ENCODE peak calls at places on chromosomes 16 and 17, in five cellular contexts. One of them, this sample, is unnamed. For H3K9me3, the result is how much of the 10 kb centered on the place peaks cover.

GRCh38 chr16:74734361-74735161 is 33.9 kb upstream of the MLKL start:
- DNase-seq in Peyer's patch: no peak
- DNase-seq in tibial artery: no peak
- DNase-seq in neuronal stem cell: peak
- DNase-seq in GM23248: peak
- DNase-seq in this sample: no peak

GRCh38 chr16:68073902-68074760 is 11.0 kb upstream of the NFATC3 start:
- DNase-seq in GM23248: no peak
- DNase-seq in tibial artery: no peak
- DNase-seq in Peyer's patch: no peak
- DNase-seq in neuronal stem cell: no peak
- DNase-seq in this sample: no peak

GRCh38 chr17:65556014-65556909 is 5.2 kb downstream of the AXIN2 start:
- DNase-seq in GM23248: peak
- DNase-seq in Peyer's patch: peak
- DNase-seq in neuronal stem cell: peak
- DNase-seq in tibial artery: peak
- DNase-seq in this sample: peak

GRCh38 chr17:42171831-42172230 is 9.1 kb downstream of the KCNH4 start:
- DNase-seq in Peyer's patch: no peak
- DNase-seq in tibial artery: no peak
- DNase-seq in GM23248: no peak
- DNase-seq in neuronal stem cell: no peak
- DNase-seq in this sample: no peak

GRCh38 chr16:9155876-9156275 is 64.4 kb downstream of the HAPSTR1 start:
- DNase-seq in Peyer's patch: no peak
- DNase-seq in GM23248: no peak
- DNase-seq in neuronal stem cell: no peak
- DNase-seq in tibial artery: no peak
- DNase-seq in this sample: no peak

GRCh38 chr16:29819506-29819905 is 756 bp upstream of the MVP start:
- DNase-seq in Peyer's patch: no peak
- DNase-seq in neuronal stem cell: no peak
- DNase-seq in GM23248: no peak
- DNase-seq in tibial artery: no peak
- DNase-seq in this sample: no peak

GRCh38 chr17:2959371-2960130 is 103.9 kb downstream of the OR1D5 start:
- DNase-seq in Peyer's patch: no peak
- DNase-seq in GM23248: no peak
- DNase-seq in neuronal stem cell: no peak
- DNase-seq in tibial artery: no peak
- DNase-seq in this sample: no peak

GRCh38 chr16:89257281-89257731 is 39.8 kb downstream of the ZNF778 start:
- DNase-seq in Peyer's patch: peak
- DNase-seq in GM23248: peak
- DNase-seq in neuronal stem cell: no peak
- DNase-seq in tibial artery: no peak
- DNase-seq in this sample: no peak

GRCh38 chr16:25403852-25404251 is 146.2 kb upstream of the ZKSCAN2 start:
- DNase-seq in Peyer's patch: no peak
- DNase-seq in tibial artery: no peak
- DNase-seq in neuronal stem cell: no peak
- DNase-seq in GM23248: no peak
- DNase-seq in this sample: no peak

GRCh38 chr17:45940826-45941225 is 46.5 kb downstream of the MAPT start:
- DNase-seq in Peyer's patch: no peak
- DNase-seq in GM23248: no peak
- DNase-seq in tibial artery: peak
- DNase-seq in neuronal stem cell: no peak
- DNase-seq in this sample: no peak

GRCh38 chr16:25855818-25856217 is 164.1 kb downstream of the HS3ST4 start:
- DNase-seq in neuronal stem cell: no peak
- DNase-seq in Peyer's patch: no peak
- DNase-seq in tibial artery: no peak
- DNase-seq in GM23248: no peak
- DNase-seq in this sample: peak

GRCh38 chr17:61411114-61411943 is 11.7 kb downstream of the TBX2 start:
- DNase-seq in neuronal stem cell: peak
- DNase-seq in Peyer's patch: peak
- DNase-seq in GM23248: peak
- DNase-seq in tibial artery: peak
- DNase-seq in this sample: no peak

DNA sequence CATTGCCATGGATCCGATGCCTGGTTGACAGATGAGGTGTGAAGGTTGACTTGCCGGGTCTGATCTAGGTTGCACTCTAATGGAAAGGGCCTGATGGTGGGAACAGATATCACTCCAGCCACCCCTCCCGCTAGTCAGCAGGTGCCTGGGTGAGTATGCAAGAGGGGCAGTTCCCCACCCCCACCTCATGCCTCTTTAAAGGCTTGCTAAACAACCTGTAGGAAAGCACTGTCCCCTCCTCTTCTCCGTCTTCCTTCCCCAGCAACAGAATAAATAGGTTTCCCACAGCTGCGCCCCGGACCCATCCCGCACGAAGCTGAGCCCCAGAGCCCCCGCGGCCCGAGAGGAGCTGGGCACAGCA is 746 bp upstream of the TMEM132E start:
- DNase-seq in Peyer's patch: peak
- DNase-seq in GM23248: no peak
- DNase-seq in tibial artery: no peak
- DNase-seq in neuronal stem cell: no peak
- DNase-seq in this sample: no peak
- H3K4me3 ChIP-seq in Peyer's patch: peak
- H3K4me3 ChIP-seq in GM23248: peak
- H3K4me3 ChIP-seq in tibial artery: peak
- H3K4me3 ChIP-seq in neuronal stem cell: no peak
- H3K4me3 ChIP-seq in this sample: no peak

GRCh38 chr16:65815707-65816106 is 550.8 kb upstream of the CDH5 start:
- DNase-seq in tibial artery: no peak
- DNase-seq in GM23248: no peak
- DNase-seq in neuronal stem cell: no peak
- DNase-seq in Peyer's patch: no peak
- DNase-seq in this sample: no peak

GRCh38 chr16:65817066-65817465 is 549.4 kb upstream of the CDH5 start:
- DNase-seq in Peyer's patch: no peak
- DNase-seq in neuronal stem cell: no peak
- DNase-seq in tibial artery: no peak
- DNase-seq in GM23248: no peak
- DNase-seq in this sample: peak

GRCh38 chr16:65816556-65816955 is 549.9 kb upstream of the CDH5 start:
- DNase-seq in GM23248: peak
- DNase-seq in Peyer's patch: no peak
- DNase-seq in neuronal stem cell: no peak
- DNase-seq in tibial artery: no peak
- DNase-seq in this sample: no peak

GRCh38 chr16:65822148-65822547 is 544.3 kb upstream of the CDH5 start:
- DNase-seq in GM23248: no peak
- DNase-seq in Peyer's patch: no peak
- DNase-seq in tibial artery: no peak
- DNase-seq in neuronal stem cell: no peak
- DNase-seq in this sample: no peak

GRCh38 chr16:65817799-65818198 is 548.7 kb upstream of the CDH5 start:
- DNase-seq in GM23248: no peak
- DNase-seq in neuronal stem cell: no peak
- DNase-seq in Peyer's patch: no peak
- DNase-seq in tibial artery: no peak
- DNase-seq in this sample: no peak
- H3K27ac ChIP-seq in GM23248: no peak
- H3K27ac ChIP-seq in neuronal stem cell: no peak
- H3K27ac ChIP-seq in Peyer's patch: no peak
- H3K27ac ChIP-seq in tibial artery: no peak
- H3K27ac ChIP-seq in this sample: no peak

GRCh38 chr16:35140293-35140986 is 1681.0 kb downstream of the TP53TG3F start:
- DNase-seq in neuronal stem cell: no peak
- DNase-seq in Peyer's patch: no peak
- DNase-seq in GM23248: no peak
- DNase-seq in tibial artery: no peak
- DNase-seq in this sample: no peak
- H3K9me3 ChIP-seq in neuronal stem cell: under half
- H3K9me3 ChIP-seq in Peyer's patch: under half
- H3K9me3 ChIP-seq in GM23248: under half
- H3K9me3 ChIP-seq in tibial artery: under half
- H3K9me3 ChIP-seq in this sample: under half

DNA sequence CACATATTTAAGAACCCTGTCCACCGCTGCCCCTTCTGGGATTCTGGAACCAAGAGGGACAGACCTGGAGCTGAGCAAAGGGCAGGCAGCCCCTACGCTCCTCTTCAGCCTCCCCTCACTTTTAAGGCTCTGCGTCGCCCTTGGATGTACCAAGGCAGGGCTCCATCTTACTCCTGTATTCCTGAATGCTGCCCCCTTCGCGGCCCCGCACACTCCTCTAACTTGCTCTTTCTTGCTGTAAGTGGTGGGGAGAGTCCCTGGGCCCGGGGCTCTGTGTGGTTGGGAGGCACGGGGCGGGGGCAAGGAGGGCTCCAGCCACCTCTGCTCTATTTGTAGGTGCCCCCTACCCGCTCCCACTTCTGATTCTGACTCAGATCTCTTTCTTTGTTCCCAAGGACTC is 1.2 kb downstream of the TNS4 start:
- DNase-seq in neuronal stem cell: no peak
- DNase-seq in Peyer's patch: no peak
- DNase-seq in GM23248: no peak
- DNase-seq in tibial artery: no peak
- DNase-seq in this sample: no peak
- H3K4me3 ChIP-seq in neuronal stem cell: no peak
- H3K4me3 ChIP-seq in Peyer's patch: no peak
- H3K4me3 ChIP-seq in GM23248: no peak
- H3K4me3 ChIP-seq in tibial artery: no peak
- H3K4me3 ChIP-seq in this sample: no peak

DNA sequence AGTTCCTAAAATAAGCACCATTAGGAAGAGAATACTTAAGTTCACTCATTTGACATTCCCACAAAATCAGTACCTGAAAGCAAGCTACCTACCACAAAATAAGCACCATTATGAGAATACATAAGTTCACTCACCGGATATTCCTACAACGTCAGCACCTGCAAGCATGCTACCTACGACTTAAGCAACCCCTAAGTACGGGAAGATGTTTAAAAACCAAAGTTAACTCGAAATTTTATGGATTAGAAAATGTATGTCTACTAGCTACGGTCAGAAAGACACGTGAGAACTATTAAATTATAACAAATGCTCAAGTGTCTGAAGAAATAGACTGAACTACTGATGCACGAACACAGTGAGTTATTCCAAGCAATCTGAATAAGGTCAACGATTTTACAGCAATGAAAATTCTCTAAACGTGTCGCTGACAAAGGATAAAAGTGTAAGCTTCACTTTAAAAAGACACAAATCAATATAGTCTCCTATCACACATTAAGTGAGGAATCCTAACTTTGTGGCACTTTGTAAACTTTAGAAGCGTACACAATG is 1.5 kb downstream of the GSPT1 start:
- DNase-seq in GM23248: no peak
- DNase-seq in Peyer's patch: no peak
- DNase-seq in tibial artery: no peak
- DNase-seq in neuronal stem cell: no peak
- DNase-seq in this sample: no peak
- H3K27ac ChIP-seq in GM23248: peak
- H3K27ac ChIP-seq in Peyer's patch: peak
- H3K27ac ChIP-seq in tibial artery: peak
- H3K27ac ChIP-seq in neuronal stem cell: no peak
- H3K27ac ChIP-seq in this sample: no peak

GRCh38 chr16:35298460-35299243 is 1839.2 kb downstream of the TP53TG3F start:
- DNase-seq in neuronal stem cell: no peak
- DNase-seq in tibial artery: no peak
- DNase-seq in Peyer's patch: no peak
- DNase-seq in GM23248: no peak
- DNase-seq in this sample: no peak
- H3K9me3 ChIP-seq in neuronal stem cell: under half
- H3K9me3 ChIP-seq in tibial artery: under half
- H3K9me3 ChIP-seq in Peyer's patch: under half
- H3K9me3 ChIP-seq in GM23248: under half
- H3K9me3 ChIP-seq in this sample: under half

GRCh38 chr17:63446981-63447687 is 1.0 kb upstream of the CYB561 start:
- DNase-seq in neuronal stem cell: no peak
- DNase-seq in tibial artery: peak
- DNase-seq in GM23248: no peak
- DNase-seq in Peyer's patch: peak
- DNase-seq in this sample: no peak
- H3K4me3 ChIP-seq in neuronal stem cell: peak
- H3K4me3 ChIP-seq in tibial artery: peak
- H3K4me3 ChIP-seq in GM23248: peak
- H3K4me3 ChIP-seq in Peyer's patch: peak
- H3K4me3 ChIP-seq in this sample: peak

DNA sequence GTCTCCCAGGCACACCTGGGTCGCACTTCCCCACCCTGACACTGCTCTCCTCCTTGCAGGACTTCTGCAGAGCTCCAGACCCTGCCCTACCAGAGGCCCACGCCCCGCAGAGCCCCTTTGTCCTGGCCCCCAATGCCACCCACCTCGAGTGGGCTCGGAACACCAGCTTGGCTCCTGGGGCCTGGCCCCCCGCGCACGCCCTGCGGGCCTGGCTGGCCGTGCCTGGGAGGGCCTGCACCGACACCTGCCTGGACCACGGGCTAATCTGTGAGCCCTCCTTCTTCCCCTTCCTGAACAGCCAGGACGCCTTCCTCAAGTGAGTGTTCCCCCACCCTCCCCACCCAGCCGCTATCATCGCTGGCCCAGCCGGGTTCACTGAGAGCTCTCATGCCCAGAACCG is 79.6 kb downstream of the MGAT5B start:
- DNase-seq in tibial artery: no peak
- DNase-seq in neuronal stem cell: no peak
- DNase-seq in Peyer's patch: no peak
- DNase-seq in GM23248: no peak
- DNase-seq in this sample: no peak
- H3K27ac ChIP-seq in tibial artery: no peak
- H3K27ac ChIP-seq in neuronal stem cell: no peak
- H3K27ac ChIP-seq in Peyer's patch: no peak
- H3K27ac ChIP-seq in GM23248: no peak
- H3K27ac ChIP-seq in this sample: no peak

This sample was measured in iPS DF 6.9.